ENCODE peak calls at places on chromosomes 5 and 9, in nine cellular contexts. D is GM12865; H is aorta; L is LHCN-M2; T is GM12864; A is OCI-M1; O is activated naive CD4-positive, alpha-beta T cell treated with Interleukin-2 at 50 U/mL for 16 hours; Q is AG20443; I is activated T-cell treated with anti-CD3 and anti-CD28 coated beads, Interleukin-2, amount 50 U/mL, for 24 hours. V is an unnamed sample.

GRCh38 chr9:13934411-13934810 is 379.5 kb downstream of the NFIB start:
- DNase-seq in D (no peak), H (no peak), L (no peak), T (no peak), A (no peak), O (no peak), Q (no peak), I (no peak), V (no peak)

GRCh38 chr9:33132249-33132772 is 34.8 kb downstream of the B4GALT1 start:
- DNase-seq in D (no peak), H (no peak), L (peak), T (no peak), A (no peak), O (no peak), Q (peak), I (no peak), V (peak)

GRCh38 chr5:26856238-26856637 is 182.1 kb downstream of the CDH9 start:
- DNase-seq in D (no peak), H (no peak), L (no peak), T (no peak), A (peak), O (no peak), Q (no peak), I (no peak), V (no peak)

GRCh38 chr5:176564002-176564401 is 14.9 kb downstream of the CDHR2 start:
- DNase-seq in D (no peak), H (no peak), L (no peak), T (no peak), A (no peak), O (no peak), Q (no peak), I (no peak), V (no peak)

GRCh38 chr9:130707225-130707976 is 13.8 kb downstream of the EXOSC2 start:
- DNase-seq in D (peak), H (peak), L (peak), T (no peak), A (peak), O (peak), Q (no peak), I (peak), V (no peak)

GRCh38 chr5:79924936-79925893 is 65.8 kb downstream of the MTX3 start:
- DNase-seq in D (peak), H (no peak), L (peak), T (no peak), A (no peak), O (peak), Q (peak), I (peak), V (no peak)

GRCh38 chr5:3372289-3372688 is 223.3 kb upstream of the IRX1 start:
- DNase-seq in D (no peak), H (no peak), L (no peak), T (no peak), A (no peak), O (no peak), Q (no peak), I (no peak), V (no peak)

GRCh38 chr5:59506285-59506877 is 387.1 kb downstream of the PDE4D start:
- DNase-seq in D (peak), H (no peak), L (no peak), T (no peak), A (peak), O (no peak), Q (no peak), I (no peak), V (no peak)

GRCh38 chr5:115907177-115907576 is 55.1 kb upstream of the LVRN start:
- DNase-seq in D (no peak), H (no peak), L (no peak), T (no peak), A (no peak), O (no peak), Q (no peak), I (no peak), V (no peak)

GRCh38 chr5:133499896-133500295 is 112.4 kb downstream of the FSTL4 start:
- DNase-seq in D (no peak), H (no peak), L (no peak), T (no peak), A (no peak), O (no peak), Q (no peak), I (no peak), V (no peak)

GRCh38 chr9:87545858-87546257 is 48.2 kb downstream of the DAPK1 start:
- DNase-seq in D (no peak), H (no peak), L (peak), T (no peak), A (no peak), O (no peak), Q (no peak), I (no peak), V (no peak)

GRCh38 chr9:69139596-69139995 is 34.5 kb upstream of the TJP2 start:
- DNase-seq in D (no peak), H (no peak), L (no peak), T (no peak), A (no peak), O (no peak), Q (peak), I (no peak), V (no peak)

GRCh38 chr5:147939431-147940114 is 33.2 kb upstream of the C5orf46 start:
- DNase-seq in D (no peak), H (no peak), L (no peak), T (no peak), A (no peak), O (no peak), Q (peak), I (no peak), V (no peak)

GRCh38 chr5:169796731-169797130 is 159.7 kb downstream of the DOCK2 start:
- DNase-seq in D (no peak), H (no peak), L (no peak), T (no peak), A (no peak), O (no peak), Q (no peak), I (no peak), V (no peak)

GRCh38 chr9:131418143-131419028 is 24.5 kb downstream of the PRRC2B start:
- DNase-seq in D (no peak), H (no peak), L (peak), T (no peak), A (no peak), O (no peak), Q (peak), I (no peak), V (no peak)

GRCh38 chr5:36402512-36402906 is 100.8 kb upstream of the RANBP3L start:
- DNase-seq in D (no peak), H (no peak), L (no peak), T (no peak), A (no peak), O (no peak), Q (no peak), I (no peak), V (no peak)

GRCh38 chr5:93058309-93058708 is 522.7 kb downstream of the NR2F1-AS1 start:
- DNase-seq in D (no peak), H (no peak), L (peak), T (no peak), A (no peak), O (no peak), Q (peak), I (no peak), V (no peak)